ENCODE peak calls at places on chromosomes 6 and 20, in four cellular contexts. U is lower lobe of right lung, B is NB4, H is suprapubic skin. F is an unnamed sample.

GRCh38 chr6:43951756-43952675 is 175.2 kb downstream of the MRPL14 start:
- DNase-seq in U (no peak), B (peak; percentile 46), H (no peak), F (no peak)

GRCh38 chr6:85490516-85491248 is 40.8 kb downstream of the NT5E start:
- DNase-seq in U (no peak), B (no peak), H (no peak), F (no peak)

GRCh38 chr20:4488407-4489339 is 233.0 kb upstream of the PRND start:
- DNase-seq in U (no peak), B (no peak), H (no peak), F (no peak)

GRCh38 chr6:148471624-148472494 is 129.2 kb downstream of the SASH1 start:
- DNase-seq in U (no peak), B (no peak), H (peak; percentile 67), F (no peak)

GRCh38 chr20:24771651-24772061 is 177.4 kb upstream of the CST7 start:
- DNase-seq in U (no peak), B (no peak), H (peak; percentile 45), F (peak; percentile 90)

GRCh38 chr6:72535124-72535523 is 86.7 kb upstream of the KCNQ5 start:
- DNase-seq in U (no peak), B (no peak), H (no peak), F (no peak)

GRCh38 chr6:161446296-161446925 is 172.6 kb upstream of the AGPAT4 start:
- DNase-seq in U (no peak), B (no peak), H (no peak), F (no peak)

GRCh38 chr20:51272392-51272791 is 249.5 kb upstream of the KCNG1 start:
- DNase-seq in U (no peak), B (peak; percentile 35), H (no peak), F (no peak)

GRCh38 chr6:134161036-134161435 is 108.6 kb upstream of the SLC2A12 start:
- DNase-seq in U (no peak), B (no peak), H (no peak), F (no peak)

GRCh38 chr6:75748743-75749538 is at the start of gene MYO6:
- DNase-seq in U (peak; percentile 88), B (peak; percentile 40), H (peak; percentile 78), F (no peak)

GRCh38 chr20:6814945-6815344 is 47.5 kb downstream of the BMP2 start:
- DNase-seq in U (no peak), B (no peak), H (no peak), F (no peak)

DNA sequence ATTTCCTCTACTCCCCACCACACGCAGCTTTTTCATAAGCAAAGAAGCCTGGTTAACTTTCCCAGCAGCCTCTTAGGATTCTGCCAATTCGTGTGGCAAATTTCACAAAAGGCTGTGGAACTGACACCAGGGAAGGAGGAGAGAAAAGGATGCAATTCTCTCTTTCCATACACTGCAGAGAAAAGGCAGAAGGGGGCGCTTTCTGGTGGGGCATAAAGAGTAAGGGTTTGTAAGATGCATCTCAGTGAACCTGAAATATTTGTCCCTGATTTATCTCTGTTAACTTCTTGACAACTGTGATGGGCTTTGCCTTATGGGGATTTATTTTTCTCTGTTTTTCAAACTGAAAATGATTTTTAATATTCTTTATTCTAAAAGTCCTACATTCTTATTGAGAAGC is 45.5 kb upstream of the GLP1R start:
- DNase-seq in U (no peak), B (peak; percentile 26), H (no peak), F (no peak)
- TF ChIP-seq CTCF in U (no peak), B (peak; percentile 37), H (no peak), F (peak; percentile 23)

DNA sequence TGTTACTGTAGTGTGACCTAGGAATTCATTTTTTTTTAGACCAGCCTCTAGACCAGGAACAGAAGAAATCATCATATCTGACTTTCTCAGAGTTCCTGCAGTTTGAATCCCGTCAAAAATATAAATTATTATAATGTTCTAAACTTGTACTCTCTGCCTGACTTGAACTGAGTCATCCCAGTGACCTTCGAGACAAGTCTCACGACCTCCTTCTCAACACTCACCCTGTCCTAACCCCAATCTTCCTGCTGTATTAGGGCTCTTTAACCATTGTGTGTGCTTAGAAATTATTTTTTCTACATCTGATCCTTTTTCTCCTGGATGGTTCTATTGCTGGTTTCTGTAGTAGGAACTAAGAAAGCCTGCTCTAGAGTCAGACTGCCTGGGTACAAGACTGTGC is 21.5 kb downstream of the ADGRF5 start:
- DNase-seq in U (no peak), B (no peak), H (no peak), F (no peak)
- TF ChIP-seq CTCF in U (no peak), B (no peak), H (no peak), F (no peak)

GRCh38 chr6:55180258-55180657 is 5.9 kb downstream of the HCRTR2 start:
- DNase-seq in U (no peak), B (no peak), H (no peak), F (no peak)

GRCh38 chr6:55174211-55175013 is at the start of gene HCRTR2:
- DNase-seq in U (no peak), B (no peak), H (no peak), F (peak; percentile 42)

GRCh38 chr6:55175078-55175777 is 913 bp downstream of the HCRTR2 start:
- DNase-seq in U (no peak), B (no peak), H (no peak), F (no peak)

GRCh38 chr6:55176958-55177357 is 2.6 kb downstream of the HCRTR2 start:
- DNase-seq in U (no peak), B (peak; percentile 8), H (no peak), F (no peak)

DNA sequence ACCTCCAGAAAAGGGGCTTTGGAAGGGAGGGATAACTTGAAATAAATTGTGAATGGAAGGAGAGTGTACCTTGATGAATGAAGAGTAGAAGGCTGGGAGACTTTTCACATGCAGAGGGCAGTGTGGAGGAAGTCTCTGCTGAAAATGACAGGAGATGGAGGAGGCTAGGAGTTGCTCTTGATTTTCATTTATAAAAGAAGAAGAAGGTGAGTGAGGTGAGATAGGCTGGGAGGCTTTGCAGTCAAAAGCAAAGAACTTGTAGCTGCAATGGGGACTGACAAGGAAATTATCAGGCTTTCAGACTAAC is 1.4 kb downstream of the HCRTR2 start:
- DNase-seq in U (no peak), B (no peak), H (no peak), F (no peak)
- TF ChIP-seq CTCF in U (no peak), B (no peak), H (no peak), F (no peak)

GRCh38 chr6:8608737-8609136 is 173.4 kb upstream of the SLC35B3 start:
- DNase-seq in U (no peak), B (no peak), H (no peak), F (no peak)
- TF ChIP-seq CTCF in U (no peak), B (no peak), H (no peak), F (no peak)

GRCh38 chr6:54700158-54700557 is 146.4 kb upstream of the FAM83B start:
- DNase-seq in U (no peak), B (no peak), H (no peak), F (no peak)

GRCh38 chr6:54695815-54696214 is 150.8 kb upstream of the FAM83B start:
- DNase-seq in U (no peak), B (peak; percentile 7), H (no peak), F (no peak)

GRCh38 chr6:54694928-54695532 is 151.5 kb upstream of the FAM83B start:
- DNase-seq in U (no peak), B (no peak), H (no peak), F (no peak)

GRCh38 chr6:54698974-54699373 is 147.6 kb upstream of the FAM83B start:
- DNase-seq in U (no peak), B (no peak), H (no peak), F (no peak)

DNA sequence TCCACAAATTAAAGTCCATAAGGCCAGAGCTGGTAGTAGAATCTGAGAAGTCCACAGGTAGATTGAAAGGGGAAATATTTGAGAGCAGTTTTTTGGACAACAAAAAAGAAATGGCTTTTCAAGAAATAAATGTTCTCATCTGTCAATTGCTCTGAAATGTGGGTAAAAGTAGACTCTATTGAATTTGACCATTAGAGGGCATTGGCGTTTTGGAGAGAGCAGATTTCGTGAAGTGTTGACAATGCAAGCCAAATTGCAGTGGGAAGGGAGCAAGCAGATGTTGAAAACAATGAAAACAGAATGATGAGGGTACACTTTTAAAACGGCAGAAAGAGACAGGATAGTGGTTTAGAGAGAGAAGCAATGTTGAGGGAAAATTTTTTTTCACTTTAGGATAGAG is 149.1 kb upstream of the FAM83B start:
- DNase-seq in U (no peak), B (no peak), H (no peak), F (no peak)
- TF ChIP-seq CTCF in U (no peak), B (no peak), H (no peak), F (peak; percentile 41)